ENCODE peak calls at places on chromosome 4, in nine cellular contexts. A, Y, D, F, N, C, J, K and G are unnamed samples.

GRCh38 chr4:38392223-38392855 is 271.7 kb upstream of the KLF3 start:
- DNase-seq in A (no peak), Y (no peak), D (no peak), F (no peak), N (no peak), C (no peak), J (no peak), K (no peak), G (no peak)

GRCh38 chr4:22099896-22100295 is 151.3 kb upstream of the KCNIP4 start:
- DNase-seq in A (no peak), Y (peak), D (no peak), F (no peak), N (no peak), C (no peak), J (no peak), K (peak), G (no peak)

GRCh38 chr4:89290727-89291126 is 16.9 kb downstream of the GPRIN3 start:
- DNase-seq in A (no peak), Y (no peak), D (no peak), F (no peak), N (no peak), C (no peak), J (no peak), K (no peak), G (no peak)

GRCh38 chr4:4534515-4535145 is 7.2 kb downstream of the STX18 start:
- DNase-seq in A (no peak), Y (no peak), D (no peak), F (no peak), N (no peak), C (no peak), J (no peak), K (no peak), G (no peak)

GRCh38 chr4:56424697-56425514 is 10.5 kb downstream of the PPAT start:
- DNase-seq in A (no peak), Y (peak), D (no peak), F (no peak), N (peak), C (no peak), J (peak), K (peak), G (no peak)

GRCh38 chr4:17189322-17189721 is 290.9 kb upstream of the LDB2 start:
- DNase-seq in A (no peak), Y (peak), D (peak), F (no peak), N (no peak), C (no peak), J (no peak), K (peak), G (no peak)

GRCh38 chr4:16067515-16067914 is 16.3 kb downstream of the PROM1 start:
- DNase-seq in A (no peak), Y (no peak), D (no peak), F (no peak), N (no peak), C (no peak), J (no peak), K (no peak), G (no peak)

GRCh38 chr4:10045481-10045880 is 24.2 kb upstream of the SLC2A9 start:
- DNase-seq in A (no peak), Y (peak), D (no peak), F (no peak), N (no peak), C (no peak), J (no peak), K (no peak), G (no peak)

GRCh38 chr4:44817905-44818304 is 91.5 kb upstream of the GNPDA2 start:
- DNase-seq in A (no peak), Y (no peak), D (no peak), F (no peak), N (no peak), C (no peak), J (no peak), K (no peak), G (no peak)

GRCh38 chr4:2135083-2135482 is 76.0 kb downstream of the NAT8L start:
- DNase-seq in A (no peak), Y (peak), D (peak), F (no peak), N (peak), C (no peak), J (no peak), K (peak), G (peak)

GRCh38 chr4:25154594-25155265 is 5.5 kb downstream of the SEPSECS start:
- DNase-seq in A (no peak), Y (no peak), D (no peak), F (no peak), N (no peak), C (no peak), J (no peak), K (no peak), G (no peak)

GRCh38 chr4:100224160-100224559 is 33.9 kb upstream of the DDIT4L start:
- DNase-seq in A (no peak), Y (no peak), D (no peak), F (no peak), N (no peak), C (no peak), J (no peak), K (no peak), G (no peak)

GRCh38 chr4:39410415-39410814 is 3.7 kb downstream of the KLB start:
- DNase-seq in A (no peak), Y (no peak), D (no peak), F (no peak), N (no peak), C (no peak), J (no peak), K (peak), G (no peak)

GRCh38 chr4:99179626-99180025 is 35.5 kb upstream of the ADH4 start:
- DNase-seq in A (no peak), Y (peak), D (no peak), F (no peak), N (no peak), C (no peak), J (no peak), K (no peak), G (no peak)

GRCh38 chr4:39043697-39044363 is 11.6 kb upstream of the TMEM156 start:
- DNase-seq in A (no peak), Y (peak), D (no peak), F (no peak), N (no peak), C (peak), J (no peak), K (peak), G (no peak)

GRCh38 chr4:172547724-172548123 is 620.9 kb upstream of the GALNT7 start:
- DNase-seq in A (no peak), Y (no peak), D (no peak), F (no peak), N (no peak), C (peak), J (no peak), K (no peak), G (peak)

GRCh38 chr4:181939199-181939945 is 303.8 kb upstream of the TENM3 start:
- DNase-seq in A (no peak), Y (peak), D (no peak), F (no peak), N (no peak), C (no peak), J (no peak), K (no peak), G (no peak)

GRCh38 chr4:36088542-36088941 is 155.8 kb downstream of the ARAP2 start:
- DNase-seq in A (no peak), Y (no peak), D (no peak), F (no peak), N (no peak), C (peak), J (no peak), K (no peak), G (no peak)

GRCh38 chr4:7778524-7779193 is 161.0 kb downstream of the AFAP1 start:
- DNase-seq in A (no peak), Y (no peak), D (no peak), F (no peak), N (no peak), C (no peak), J (no peak), K (no peak), G (peak)